ENCODE peak calls at places on chromosomes 5 and 9, in nine cellular contexts. One of them, this sample, is unnamed.

GRCh38 chr5:170791325-170791954 is 7.9 kb downstream of the GABRP start:
- ATAC-seq in activated CD8-positive, alpha-beta T cell treated with anti-CD3 and anti-CD28 coated beads, Interleukin-2, amount 10 ng/mL, durations not matched to agents 7 days and 5 days: no peak
- ATAC-seq in K562: peak; percentile 69
- ATAC-seq in psoas muscle: no peak
- ATAC-seq in heart left ventricle: peak; percentile 61
- ATAC-seq in activated T-cell treated with anti-CD3 and anti-CD28 coated beads, Interleukin-2, amount 50 U/mL, for 4 hours: no peak
- ATAC-seq in activated CD8-positive, alpha-beta memory T cell treated with anti-CD3 and anti-CD28 coated beads, Interleukin-2, amount 10 ng/mL, durations not matched to agents 7 days and 5 days: no peak
- ATAC-seq in left cardiac atrium: peak; percentile 93
- ATAC-seq in activated CD4-positive, alpha-beta T cell treated with anti-CD3 and anti-CD28 coated beads for 36 hours: no peak
- ATAC-seq in this sample: no peak

GRCh38 chr9:18684608-18685317 is 210.8 kb downstream of the ADAMTSL1 start:
- ATAC-seq in activated CD8-positive, alpha-beta T cell treated with anti-CD3 and anti-CD28 coated beads, Interleukin-2, amount 10 ng/mL, durations not matched to agents 7 days and 5 days: no peak
- ATAC-seq in K562: no peak
- ATAC-seq in psoas muscle: no peak
- ATAC-seq in heart left ventricle: no peak
- ATAC-seq in activated T-cell treated with anti-CD3 and anti-CD28 coated beads, Interleukin-2, amount 50 U/mL, for 4 hours: no peak
- ATAC-seq in activated CD8-positive, alpha-beta memory T cell treated with anti-CD3 and anti-CD28 coated beads, Interleukin-2, amount 10 ng/mL, durations not matched to agents 7 days and 5 days: no peak
- ATAC-seq in left cardiac atrium: peak; percentile 19
- ATAC-seq in activated CD4-positive, alpha-beta T cell treated with anti-CD3 and anti-CD28 coated beads for 36 hours: no peak
- ATAC-seq in this sample: no peak

GRCh38 chr5:173689171-173689676 is 72.8 kb upstream of the BOD1 start:
- ATAC-seq in activated CD8-positive, alpha-beta T cell treated with anti-CD3 and anti-CD28 coated beads, Interleukin-2, amount 10 ng/mL, durations not matched to agents 7 days and 5 days: no peak
- ATAC-seq in K562: no peak
- ATAC-seq in psoas muscle: no peak
- ATAC-seq in heart left ventricle: peak; percentile 3
- ATAC-seq in activated T-cell treated with anti-CD3 and anti-CD28 coated beads, Interleukin-2, amount 50 U/mL, for 4 hours: no peak
- ATAC-seq in activated CD8-positive, alpha-beta memory T cell treated with anti-CD3 and anti-CD28 coated beads, Interleukin-2, amount 10 ng/mL, durations not matched to agents 7 days and 5 days: no peak
- ATAC-seq in left cardiac atrium: peak; percentile 42
- ATAC-seq in activated CD4-positive, alpha-beta T cell treated with anti-CD3 and anti-CD28 coated beads for 36 hours: no peak
- ATAC-seq in this sample: no peak

GRCh38 chr5:39352170-39352569 is 12.1 kb downstream of the C9 start:
- ATAC-seq in activated CD8-positive, alpha-beta T cell treated with anti-CD3 and anti-CD28 coated beads, Interleukin-2, amount 10 ng/mL, durations not matched to agents 7 days and 5 days: no peak
- ATAC-seq in K562: no peak
- ATAC-seq in psoas muscle: no peak
- ATAC-seq in heart left ventricle: no peak
- ATAC-seq in activated T-cell treated with anti-CD3 and anti-CD28 coated beads, Interleukin-2, amount 50 U/mL, for 4 hours: no peak
- ATAC-seq in activated CD8-positive, alpha-beta memory T cell treated with anti-CD3 and anti-CD28 coated beads, Interleukin-2, amount 10 ng/mL, durations not matched to agents 7 days and 5 days: no peak
- ATAC-seq in left cardiac atrium: no peak
- ATAC-seq in activated CD4-positive, alpha-beta T cell treated with anti-CD3 and anti-CD28 coated beads for 36 hours: no peak
- ATAC-seq in this sample: no peak

GRCh38 chr5:173802670-173803165 is 85.4 kb upstream of the CPEB4 start:
- ATAC-seq in activated CD8-positive, alpha-beta T cell treated with anti-CD3 and anti-CD28 coated beads, Interleukin-2, amount 10 ng/mL, durations not matched to agents 7 days and 5 days: no peak
- ATAC-seq in K562: no peak
- ATAC-seq in psoas muscle: peak; percentile 81
- ATAC-seq in heart left ventricle: peak; percentile 30
- ATAC-seq in activated T-cell treated with anti-CD3 and anti-CD28 coated beads, Interleukin-2, amount 50 U/mL, for 4 hours: no peak
- ATAC-seq in activated CD8-positive, alpha-beta memory T cell treated with anti-CD3 and anti-CD28 coated beads, Interleukin-2, amount 10 ng/mL, durations not matched to agents 7 days and 5 days: no peak
- ATAC-seq in left cardiac atrium: peak; percentile 78
- ATAC-seq in activated CD4-positive, alpha-beta T cell treated with anti-CD3 and anti-CD28 coated beads for 36 hours: no peak
- ATAC-seq in this sample: no peak

GRCh38 chr5:155943516-155944407 is 383.2 kb upstream of the SGCD start:
- ATAC-seq in activated CD8-positive, alpha-beta T cell treated with anti-CD3 and anti-CD28 coated beads, Interleukin-2, amount 10 ng/mL, durations not matched to agents 7 days and 5 days: no peak
- ATAC-seq in K562: no peak
- ATAC-seq in psoas muscle: peak; percentile 92
- ATAC-seq in heart left ventricle: peak; percentile 64
- ATAC-seq in activated T-cell treated with anti-CD3 and anti-CD28 coated beads, Interleukin-2, amount 50 U/mL, for 4 hours: peak; percentile 63
- ATAC-seq in activated CD8-positive, alpha-beta memory T cell treated with anti-CD3 and anti-CD28 coated beads, Interleukin-2, amount 10 ng/mL, durations not matched to agents 7 days and 5 days: peak; percentile 57
- ATAC-seq in left cardiac atrium: peak; percentile 78
- ATAC-seq in activated CD4-positive, alpha-beta T cell treated with anti-CD3 and anti-CD28 coated beads for 36 hours: peak; percentile 58
- ATAC-seq in this sample: peak; percentile 31

GRCh38 chr5:174837919-174838902 is 113.8 kb downstream of the MSX2 start:
- ATAC-seq in activated CD8-positive, alpha-beta T cell treated with anti-CD3 and anti-CD28 coated beads, Interleukin-2, amount 10 ng/mL, durations not matched to agents 7 days and 5 days: no peak
- ATAC-seq in K562: no peak
- ATAC-seq in psoas muscle: peak; percentile 80
- ATAC-seq in heart left ventricle: no peak
- ATAC-seq in activated T-cell treated with anti-CD3 and anti-CD28 coated beads, Interleukin-2, amount 50 U/mL, for 4 hours: no peak
- ATAC-seq in activated CD8-positive, alpha-beta memory T cell treated with anti-CD3 and anti-CD28 coated beads, Interleukin-2, amount 10 ng/mL, durations not matched to agents 7 days and 5 days: no peak
- ATAC-seq in left cardiac atrium: no peak
- ATAC-seq in activated CD4-positive, alpha-beta T cell treated with anti-CD3 and anti-CD28 coated beads for 36 hours: no peak
- ATAC-seq in this sample: no peak

GRCh38 chr5:88262116-88262515 is 6.5 kb downstream of the TMEM161B start:
- ATAC-seq in activated CD8-positive, alpha-beta T cell treated with anti-CD3 and anti-CD28 coated beads, Interleukin-2, amount 10 ng/mL, durations not matched to agents 7 days and 5 days: no peak
- ATAC-seq in K562: no peak
- ATAC-seq in psoas muscle: no peak
- ATAC-seq in heart left ventricle: no peak
- ATAC-seq in activated T-cell treated with anti-CD3 and anti-CD28 coated beads, Interleukin-2, amount 50 U/mL, for 4 hours: no peak
- ATAC-seq in activated CD8-positive, alpha-beta memory T cell treated with anti-CD3 and anti-CD28 coated beads, Interleukin-2, amount 10 ng/mL, durations not matched to agents 7 days and 5 days: no peak
- ATAC-seq in left cardiac atrium: no peak
- ATAC-seq in activated CD4-positive, alpha-beta T cell treated with anti-CD3 and anti-CD28 coated beads for 36 hours: no peak
- ATAC-seq in this sample: peak; percentile 26

GRCh38 chr9:114180701-114181582 is 25.6 kb downstream of the COL27A1 start:
- ATAC-seq in activated CD8-positive, alpha-beta T cell treated with anti-CD3 and anti-CD28 coated beads, Interleukin-2, amount 10 ng/mL, durations not matched to agents 7 days and 5 days: no peak
- ATAC-seq in K562: no peak
- ATAC-seq in psoas muscle: no peak
- ATAC-seq in heart left ventricle: no peak
- ATAC-seq in activated T-cell treated with anti-CD3 and anti-CD28 coated beads, Interleukin-2, amount 50 U/mL, for 4 hours: no peak
- ATAC-seq in activated CD8-positive, alpha-beta memory T cell treated with anti-CD3 and anti-CD28 coated beads, Interleukin-2, amount 10 ng/mL, durations not matched to agents 7 days and 5 days: no peak
- ATAC-seq in left cardiac atrium: peak; percentile 17
- ATAC-seq in activated CD4-positive, alpha-beta T cell treated with anti-CD3 and anti-CD28 coated beads for 36 hours: no peak
- ATAC-seq in this sample: no peak

GRCh38 chr5:135135530-135136201 is 101.6 kb upstream of the PITX1 start:
- ATAC-seq in activated CD8-positive, alpha-beta T cell treated with anti-CD3 and anti-CD28 coated beads, Interleukin-2, amount 10 ng/mL, durations not matched to agents 7 days and 5 days: no peak
- ATAC-seq in K562: peak; percentile 61
- ATAC-seq in psoas muscle: peak; percentile 54
- ATAC-seq in heart left ventricle: no peak
- ATAC-seq in activated T-cell treated with anti-CD3 and anti-CD28 coated beads, Interleukin-2, amount 50 U/mL, for 4 hours: no peak
- ATAC-seq in activated CD8-positive, alpha-beta memory T cell treated with anti-CD3 and anti-CD28 coated beads, Interleukin-2, amount 10 ng/mL, durations not matched to agents 7 days and 5 days: no peak
- ATAC-seq in left cardiac atrium: peak; percentile 55
- ATAC-seq in activated CD4-positive, alpha-beta T cell treated with anti-CD3 and anti-CD28 coated beads for 36 hours: no peak
- ATAC-seq in this sample: no peak

GRCh38 chr5:35954175-35954574 is 15.8 kb upstream of the CAPSL start:
- ATAC-seq in activated CD8-positive, alpha-beta T cell treated with anti-CD3 and anti-CD28 coated beads, Interleukin-2, amount 10 ng/mL, durations not matched to agents 7 days and 5 days: peak; percentile 63
- ATAC-seq in K562: peak; percentile 59
- ATAC-seq in psoas muscle: no peak
- ATAC-seq in heart left ventricle: no peak
- ATAC-seq in activated T-cell treated with anti-CD3 and anti-CD28 coated beads, Interleukin-2, amount 50 U/mL, for 4 hours: peak; percentile 43
- ATAC-seq in activated CD8-positive, alpha-beta memory T cell treated with anti-CD3 and anti-CD28 coated beads, Interleukin-2, amount 10 ng/mL, durations not matched to agents 7 days and 5 days: no peak
- ATAC-seq in left cardiac atrium: no peak
- ATAC-seq in activated CD4-positive, alpha-beta T cell treated with anti-CD3 and anti-CD28 coated beads for 36 hours: peak; percentile 72
- ATAC-seq in this sample: peak; percentile 18

This sample was measured in activated T-helper 17 cell treated with anti-CD3 and anti-CD28 coated beads, Interleukin-2, amount 50 U/mL, for 72 hours.